ENCODE peak calls at places on chromosome 4, in ten cellular contexts. S, V, L, A, H, Y, J, M, N and Z are unnamed samples.

GRCh38 chr4:94332983-94333590 is 9.5 kb downstream of the HPGDS start:
- DNase-seq in L (no peak), N (no peak), H (peak), M (no peak), V (no peak), S (no peak), J (no peak), A (no peak), Y (no peak), Z (peak)

GRCh38 chr4:84493092-84493850 is 5.8 kb downstream of the NKX6-1 start:
- DNase-seq in N (peak), M (no peak), A (no peak), J (no peak), V (no peak), Y (no peak), S (no peak), H (no peak), L (no peak), Z (peak)

GRCh38 chr4:145635117-145635516 is 15.9 kb downstream of the MMAA start:
- DNase-seq in N (no peak), Y (no peak), V (no peak), L (no peak), H (no peak), J (no peak), M (no peak), S (no peak), A (no peak), Z (no peak)

GRCh38 chr4:186021461-186022167 is 47.3 kb upstream of the TLR3 start:
- DNase-seq in J (no peak), Y (no peak), M (peak), V (no peak), S (no peak), A (no peak), N (peak), L (no peak), H (peak), Z (peak)

GRCh38 chr4:40325406-40326019 is 9.6 kb upstream of the CHRNA9 start:
- DNase-seq in N (peak), M (no peak), A (peak), V (peak), L (peak), H (peak), J (peak), S (peak), Y (no peak), Z (peak)

GRCh38 chr4:3280466-3280865 is 12.4 kb upstream of the RGS12 start:
- DNase-seq in N (no peak), J (no peak), Y (no peak), L (no peak), M (no peak), A (no peak), V (no peak), H (no peak), S (no peak), Z (no peak)

GRCh38 chr4:129278868-129279267 is 182.9 kb downstream of the C4orf33 start:
- DNase-seq in Y (no peak), H (no peak), S (no peak), V (no peak), A (no peak), J (no peak), N (no peak), M (no peak), L (no peak), Z (no peak)

GRCh38 chr4:4694296-4694772 is 152.5 kb upstream of the STX18 start:
- DNase-seq in J (no peak), N (peak), S (no peak), H (no peak), Y (no peak), V (no peak), A (no peak), M (peak), L (no peak), Z (peak)

GRCh38 chr4:132396636-132397035 is 752.5 kb upstream of the PCDH10 start:
- DNase-seq in V (no peak), Y (no peak), L (no peak), N (no peak), J (no peak), M (no peak), A (no peak), S (no peak), H (no peak), Z (peak)

GRCh38 chr4:165621983-165622382 is 243.2 kb downstream of the CPE start:
- DNase-seq in Y (no peak), L (no peak), N (no peak), S (no peak), H (no peak), M (no peak), J (no peak), V (no peak), A (no peak), Z (peak)

GRCh38 chr4:142201041-142201440 is 564.7 kb downstream of the IL15 start:
- DNase-seq in A (no peak), Y (no peak), N (no peak), L (no peak), S (no peak), M (no peak), H (no peak), V (no peak), J (no peak), Z (no peak)

GRCh38 chr4:91471280-91471679 is 832.5 kb upstream of the GRID2 start:
- DNase-seq in H (no peak), L (no peak), N (no peak), J (no peak), A (peak), V (no peak), M (no peak), S (no peak), Y (peak), Z (no peak)

GRCh38 chr4:3043272-3044020 is 30.9 kb downstream of the HTT-AS start:
- DNase-seq in V (no peak), M (no peak), H (no peak), Y (peak), J (no peak), N (no peak), L (no peak), S (no peak), A (no peak), Z (no peak)

GRCh38 chr4:145287351-145287750 is 107.0 kb upstream of the OTUD4 start:
- DNase-seq in A (no peak), N (no peak), H (no peak), S (no peak), Y (no peak), L (no peak), M (no peak), V (no peak), J (no peak), Z (no peak)